ENCODE peak calls at places on chromosomes 11 and 22, in eight cellular contexts. R is fibroblast of pulmonary artery; N is SK-N-DZ; L is tibial nerve; O is stimulated activated naive CD8-positive, alpha-beta T cell treated with anti-CD3 and anti-CD28 coated beads, Interleukin-15, amount 100 ng/mL, for 72 hours; C is AML-193; M is fibroblast of mammary gland; Y is Calu3. H is an unnamed sample.
A peak's percentile ranks its signal among the peaks of the same experiment; 100 is the strongest.

GRCh38 chr22:49972163-49973017 is 11.8 kb downstream of the PIM3 start:
- DNase-seq in O (no peak), N (no peak), C (no peak), M (no peak), R (no peak), L (no peak), Y (no peak), H (peak; percentile 30)

GRCh38 chr11:762421-763072 is 14.7 kb downstream of the GATD1 start:
- DNase-seq in L (no peak), R (peak; percentile 66), O (no peak), N (no peak), M (peak; percentile 91), C (peak; percentile 67), Y (peak; percentile 77), H (no peak)

GRCh38 chr11:73838443-73839122 is 38.1 kb downstream of the COA4 start:
- DNase-seq in C (no peak), L (no peak), R (peak; percentile 47), Y (no peak), N (no peak), M (no peak), O (no peak), H (no peak)

GRCh38 chr11:116072133-116072532 is 567.9 kb upstream of the CADM1 start:
- DNase-seq in L (no peak), O (no peak), R (no peak), N (no peak), Y (no peak), M (no peak), C (no peak), H (no peak)

GRCh38 chr22:31345331-31346254 is 553 bp downstream of the PATZ1 start:
- DNase-seq in C (peak; percentile 68), N (peak; percentile 87), L (peak; percentile 71), Y (peak; percentile 88), M (peak; percentile 81), O (peak; percentile 92), R (peak; percentile 84), H (peak; percentile 89)

GRCh38 chr22:47446331-47446730 is 683.9 kb downstream of the TBC1D22A start:
- DNase-seq in O (no peak), C (no peak), R (no peak), Y (no peak), L (no peak), N (no peak), M (no peak), H (no peak)

GRCh38 chr22:31556627-31557203 is 60.4 kb downstream of the SFI1 start:
- DNase-seq in C (peak; percentile 33), M (peak; percentile 48), L (peak; percentile 28), R (peak; percentile 66), Y (peak; percentile 19), O (no peak), N (peak; percentile 29), H (no peak)

GRCh38 chr11:75527130-75527529 is 1.4 kb upstream of the GDPD5 start:
- DNase-seq in R (no peak), O (no peak), M (no peak), L (no peak), C (no peak), N (no peak), Y (no peak), H (no peak)

GRCh38 chr22:29443452-29443851 is 5.1 kb downstream of the RFPL1 start:
- DNase-seq in L (no peak), M (no peak), R (peak; percentile 22), O (no peak), Y (no peak), N (no peak), C (no peak), H (no peak)

GRCh38 chr22:45507798-45508197 is 5.1 kb downstream of the FBLN1 start:
- DNase-seq in Y (no peak), M (no peak), R (no peak), N (no peak), O (no peak), C (no peak), L (no peak), H (no peak)

GRCh38 chr11:126440276-126440675 is 84.8 kb downstream of the ST3GAL4 start:
- DNase-seq in N (no peak), R (no peak), Y (no peak), C (no peak), M (no peak), O (no peak), L (no peak), H (no peak)

GRCh38 chr11:63682045-63682915 is 980 bp downstream of the RTN3 start:
- DNase-seq in O (peak; percentile 5), M (peak; percentile 16), N (peak; percentile 59), Y (peak; percentile 20), C (no peak), L (peak; percentile 33), R (peak; percentile 24), H (no peak)